ENCODE peak calls at places on chromosomes 12 and 14, in five cellular contexts. One of them, this sample, is unnamed. For H3K9me3, the result is how much of the 10 kb centered on the place peaks cover.

GRCh38 chr14:39581474-39581873 is 149.2 kb upstream of the FBXO33 start:
- DNase-seq in effector memory CD4-positive, alpha-beta T cell: no peak
- DNase-seq in psoas muscle: no peak
- DNase-seq in H9: no peak
- DNase-seq in left lung: no peak
- DNase-seq in this sample: no peak

GRCh38 chr12:29220632-29221336 is 71.7 kb downstream of the FAR2 start:
- DNase-seq in effector memory CD4-positive, alpha-beta T cell: no peak
- DNase-seq in psoas muscle: no peak
- DNase-seq in H9: no peak
- DNase-seq in left lung: no peak
- DNase-seq in this sample: no peak

GRCh38 chr14:103014466-103015319 is 42.7 kb downstream of the CDC42BPB start:
- DNase-seq in effector memory CD4-positive, alpha-beta T cell: no peak
- DNase-seq in psoas muscle: no peak
- DNase-seq in H9: peak
- DNase-seq in left lung: no peak
- DNase-seq in this sample: no peak

GRCh38 chr12:11136075-11136474 is 1.6 kb upstream of the TAS2R30 start:
- DNase-seq in effector memory CD4-positive, alpha-beta T cell: no peak
- DNase-seq in psoas muscle: no peak
- DNase-seq in H9: no peak
- DNase-seq in left lung: no peak
- DNase-seq in this sample: no peak

GRCh38 chr14:90552465-90553297 is 155.9 kb downstream of the CALM1 start:
- DNase-seq in effector memory CD4-positive, alpha-beta T cell: no peak
- DNase-seq in psoas muscle: no peak
- DNase-seq in H9: no peak
- DNase-seq in left lung: no peak
- DNase-seq in this sample: no peak

GRCh38 chr14:96424104-96424989 is 32.4 kb downstream of the AK7 start:
- DNase-seq in effector memory CD4-positive, alpha-beta T cell: peak
- DNase-seq in psoas muscle: no peak
- DNase-seq in H9: no peak
- DNase-seq in left lung: peak
- DNase-seq in this sample: no peak

GRCh38 chr12:127785535-127785934 is 481.4 kb upstream of the TMEM132C start:
- DNase-seq in effector memory CD4-positive, alpha-beta T cell: no peak
- DNase-seq in psoas muscle: no peak
- DNase-seq in H9: no peak
- DNase-seq in left lung: no peak
- DNase-seq in this sample: no peak

GRCh38 chr12:59396519-59396918 is 199.3 kb upstream of the SLC16A7 start:
- DNase-seq in effector memory CD4-positive, alpha-beta T cell: no peak
- DNase-seq in psoas muscle: no peak
- DNase-seq in H9: no peak
- DNase-seq in left lung: no peak
- DNase-seq in this sample: no peak

GRCh38 chr14:104553166-104554087 is 26.1 kb upstream of the C14orf180 start:
- DNase-seq in effector memory CD4-positive, alpha-beta T cell: no peak
- DNase-seq in psoas muscle: peak
- DNase-seq in H9: no peak
- DNase-seq in left lung: peak
- DNase-seq in this sample: no peak

GRCh38 chr12:46450279-46450748 is 77.7 kb upstream of the SLC38A2 start:
- DNase-seq in effector memory CD4-positive, alpha-beta T cell: no peak
- DNase-seq in psoas muscle: peak
- DNase-seq in H9: no peak
- DNase-seq in left lung: peak
- DNase-seq in this sample: no peak

GRCh38 chr12:8697120-8697475 is 693 bp upstream of the RIMKLB start:
- DNase-seq in effector memory CD4-positive, alpha-beta T cell: no peak
- DNase-seq in psoas muscle: peak
- DNase-seq in H9: peak
- DNase-seq in left lung: no peak
- DNase-seq in this sample: no peak

GRCh38 chr12:77963576-77964178 is 133.0 kb downstream of the NAV3 start:
- DNase-seq in effector memory CD4-positive, alpha-beta T cell: no peak
- DNase-seq in psoas muscle: no peak
- DNase-seq in H9: no peak
- DNase-seq in left lung: no peak
- DNase-seq in this sample: no peak

GRCh38 chr14:78153069-78153351 is 17.2 kb upstream of the NRXN3 start:
- DNase-seq in effector memory CD4-positive, alpha-beta T cell: no peak
- DNase-seq in psoas muscle: no peak
- DNase-seq in H9: no peak
- DNase-seq in left lung: no peak
- DNase-seq in this sample: no peak

GRCh38 chr12:109549613-109550309 is 23.5 kb downstream of the MMAB start:
- DNase-seq in effector memory CD4-positive, alpha-beta T cell: no peak
- DNase-seq in psoas muscle: no peak
- DNase-seq in H9: no peak
- DNase-seq in left lung: no peak
- DNase-seq in this sample: no peak

GRCh38 chr12:132966676-132967415 is 10.7 kb upstream of the ZNF605 start:
- DNase-seq in effector memory CD4-positive, alpha-beta T cell: no peak
- DNase-seq in psoas muscle: no peak
- DNase-seq in H9: no peak
- DNase-seq in left lung: no peak
- DNase-seq in this sample: no peak

GRCh38 chr12:132967736-132968135 is 11.6 kb upstream of the ZNF605 start:
- DNase-seq in effector memory CD4-positive, alpha-beta T cell: no peak
- DNase-seq in psoas muscle: no peak
- DNase-seq in H9: no peak
- DNase-seq in left lung: no peak
- DNase-seq in this sample: no peak

DNA sequence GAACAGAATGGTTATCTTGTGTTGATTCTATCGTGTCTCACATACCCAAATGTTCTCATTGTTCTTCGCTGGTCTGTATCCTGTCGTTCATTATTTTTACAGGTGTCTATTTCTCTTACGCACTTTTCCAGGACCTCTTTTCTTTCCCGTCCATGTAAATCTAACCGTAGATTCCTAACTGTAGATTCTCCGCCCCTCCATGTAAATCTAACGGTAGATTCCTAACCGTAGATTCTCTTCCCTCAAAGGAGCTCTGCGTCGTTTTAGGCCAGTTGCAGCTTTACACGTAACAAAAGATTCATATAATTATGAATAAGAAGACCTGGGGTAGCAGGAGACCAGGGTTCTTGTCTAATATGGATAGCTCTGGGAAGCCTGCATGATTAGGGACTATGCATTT is 9.7 kb upstream of the ZNF605 start:
- DNase-seq in effector memory CD4-positive, alpha-beta T cell: no peak
- DNase-seq in psoas muscle: no peak
- DNase-seq in H9: no peak
- DNase-seq in left lung: no peak
- DNase-seq in this sample: no peak
- H3K9me3 ChIP-seq in effector memory CD4-positive, alpha-beta T cell: under half
- H3K9me3 ChIP-seq in psoas muscle: under half
- H3K9me3 ChIP-seq in H9: under half
- H3K9me3 ChIP-seq in left lung: under half
- H3K9me3 ChIP-seq in this sample: under half

GRCh38 chr12:34334953-34335743 is 312.9 kb downstream of the ALG10 start:
- DNase-seq in effector memory CD4-positive, alpha-beta T cell: no peak
- DNase-seq in psoas muscle: no peak
- DNase-seq in H9: no peak
- DNase-seq in left lung: no peak
- DNase-seq in this sample: no peak

GRCh38 chr12:34334538-34334937 is 312.2 kb downstream of the ALG10 start:
- DNase-seq in effector memory CD4-positive, alpha-beta T cell: no peak
- DNase-seq in psoas muscle: no peak
- DNase-seq in H9: no peak
- DNase-seq in left lung: no peak
- DNase-seq in this sample: no peak

GRCh38 chr12:34336619-34337465 is 314.5 kb downstream of the ALG10 start:
- DNase-seq in effector memory CD4-positive, alpha-beta T cell: no peak
- DNase-seq in psoas muscle: no peak
- DNase-seq in H9: no peak
- DNase-seq in left lung: no peak
- DNase-seq in this sample: no peak

GRCh38 chr12:34333337-34333736 is 311.0 kb downstream of the ALG10 start:
- DNase-seq in effector memory CD4-positive, alpha-beta T cell: no peak
- DNase-seq in psoas muscle: no peak
- DNase-seq in H9: no peak
- DNase-seq in left lung: no peak
- DNase-seq in this sample: no peak

DNA sequence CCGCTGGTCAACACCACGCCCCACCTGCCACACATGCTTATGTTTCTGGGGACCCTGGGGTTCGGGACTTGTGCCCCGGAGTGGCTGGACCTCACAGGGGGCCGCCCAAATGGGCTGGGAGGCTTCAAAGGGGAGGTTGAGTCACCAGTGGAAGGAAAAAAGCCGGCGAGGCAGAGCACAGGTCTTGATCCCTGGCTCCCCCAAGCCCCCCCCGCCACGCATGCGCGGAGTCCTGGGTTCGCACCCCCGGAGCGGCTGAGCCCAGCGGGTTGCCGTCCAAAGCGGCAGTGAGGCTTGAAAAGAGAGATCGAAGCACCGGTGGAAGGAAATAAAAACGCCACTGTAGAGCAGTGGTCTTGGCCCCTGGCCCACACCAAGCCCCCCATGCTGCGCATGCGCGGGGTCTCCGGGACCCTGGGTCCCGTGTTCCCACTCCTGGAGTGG is 313.5 kb downstream of the ALG10 start:
- DNase-seq in effector memory CD4-positive, alpha-beta T cell: no peak
- DNase-seq in psoas muscle: no peak
- DNase-seq in H9: no peak
- DNase-seq in left lung: no peak
- DNase-seq in this sample: no peak
- H3K9me3 ChIP-seq in effector memory CD4-positive, alpha-beta T cell: under half
- H3K9me3 ChIP-seq in psoas muscle: under half
- H3K9me3 ChIP-seq in H9: half or more
- H3K9me3 ChIP-seq in left lung: under half
- H3K9me3 ChIP-seq in this sample: under half

GRCh38 chr14:29493849-29494248 is 433.8 kb downstream of the PRKD1 start:
- DNase-seq in effector memory CD4-positive, alpha-beta T cell: no peak
- DNase-seq in psoas muscle: no peak
- DNase-seq in H9: no peak
- DNase-seq in left lung: no peak
- DNase-seq in this sample: no peak
- H3K9me3 ChIP-seq in effector memory CD4-positive, alpha-beta T cell: under half
- H3K9me3 ChIP-seq in psoas muscle: under half
- H3K9me3 ChIP-seq in H9: under half
- H3K9me3 ChIP-seq in left lung: under half
- H3K9me3 ChIP-seq in this sample: under half

GRCh38 chr14:70489579-70490175 is 37.7 kb downstream of the ADAM21 start:
- DNase-seq in effector memory CD4-positive, alpha-beta T cell: no peak
- DNase-seq in psoas muscle: no peak
- DNase-seq in H9: no peak
- DNase-seq in left lung: no peak
- DNase-seq in this sample: no peak
- H3K9me3 ChIP-seq in effector memory CD4-positive, alpha-beta T cell: under half
- H3K9me3 ChIP-seq in psoas muscle: under half
- H3K9me3 ChIP-seq in H9: under half
- H3K9me3 ChIP-seq in left lung: under half
- H3K9me3 ChIP-seq in this sample: under half

DNA sequence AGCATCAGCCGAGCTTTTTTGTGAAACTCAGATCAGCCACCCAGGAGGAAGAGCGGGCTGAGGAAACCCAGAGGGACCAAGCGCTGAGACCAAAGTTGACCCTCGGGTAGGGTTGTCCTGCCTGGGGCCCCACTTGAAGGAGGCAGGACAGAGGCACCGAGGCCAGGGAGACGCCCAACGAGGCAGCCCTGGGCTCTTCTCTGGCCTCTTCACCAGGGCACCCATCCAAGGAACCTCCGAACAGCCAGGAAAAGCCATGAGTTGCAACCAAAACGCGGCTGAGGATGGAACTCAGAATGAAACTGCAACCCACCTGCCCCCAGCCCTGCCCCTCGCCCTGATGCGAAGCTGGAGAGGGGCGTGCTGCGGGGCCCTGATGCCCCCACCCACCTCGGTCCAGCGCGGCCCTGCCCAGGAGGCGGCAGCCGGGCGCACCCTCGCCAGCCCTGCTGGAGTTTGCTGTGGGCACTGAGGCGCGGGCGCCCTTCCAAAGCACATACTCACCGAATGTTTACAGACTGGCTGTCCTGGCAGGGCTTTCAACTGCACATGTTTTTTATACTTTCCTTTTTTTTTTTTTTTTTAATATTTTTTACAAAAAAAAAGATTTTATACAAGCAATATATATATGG is 41.9 kb downstream of the JDP2 start:
- DNase-seq in effector memory CD4-positive, alpha-beta T cell: no peak
- DNase-seq in psoas muscle: no peak
- DNase-seq in H9: no peak
- DNase-seq in left lung: peak
- DNase-seq in this sample: no peak
- H3K9me3 ChIP-seq in effector memory CD4-positive, alpha-beta T cell: under half
- H3K9me3 ChIP-seq in psoas muscle: under half
- H3K9me3 ChIP-seq in H9: under half
- H3K9me3 ChIP-seq in left lung: under half
- H3K9me3 ChIP-seq in this sample: under half

GRCh38 chr14:85102591-85102990 is 427.4 kb upstream of the FLRT2 start:
- DNase-seq in effector memory CD4-positive, alpha-beta T cell: no peak
- DNase-seq in psoas muscle: no peak
- DNase-seq in H9: no peak
- DNase-seq in left lung: no peak
- DNase-seq in this sample: no peak

GRCh38 chr14:85106491-85106890 is 423.5 kb upstream of the FLRT2 start:
- DNase-seq in effector memory CD4-positive, alpha-beta T cell: no peak
- DNase-seq in psoas muscle: no peak
- DNase-seq in H9: no peak
- DNase-seq in left lung: no peak
- DNase-seq in this sample: no peak
- H3K9me3 ChIP-seq in effector memory CD4-positive, alpha-beta T cell: under half
- H3K9me3 ChIP-seq in psoas muscle: under half
- H3K9me3 ChIP-seq in H9: under half
- H3K9me3 ChIP-seq in left lung: under half
- H3K9me3 ChIP-seq in this sample: under half

GRCh38 chr14:106538193-106538592 is 1011.8 kb downstream of the TMEM121 start:
- DNase-seq in effector memory CD4-positive, alpha-beta T cell: no peak
- DNase-seq in psoas muscle: no peak
- DNase-seq in H9: no peak
- DNase-seq in left lung: no peak
- DNase-seq in this sample: no peak
- H3K9me3 ChIP-seq in effector memory CD4-positive, alpha-beta T cell: under half
- H3K9me3 ChIP-seq in psoas muscle: under half
- H3K9me3 ChIP-seq in H9: half or more
- H3K9me3 ChIP-seq in left lung: under half
- H3K9me3 ChIP-seq in this sample: under half

This sample was measured in T-helper 17 cell.